ENCODE peak calls at places on chromosome 17, in four cellular contexts. K, R, P and E are unnamed samples.

GRCh38 chr17:13727441-13728171 is 125.9 kb upstream of the HS3ST3A1 start:
- DNase-seq in P (no peak), R (no peak), K (no peak), E (no peak)

GRCh38 chr17:46264456-46265198 is 30.3 kb upstream of the LRRC37A start:
- DNase-seq in P (no peak), R (peak), K (no peak), E (no peak)

GRCh38 chr17:74276051-74276476 is 2.0 kb downstream of the DNAI2 start:
- DNase-seq in R (no peak), K (no peak), P (no peak), E (no peak)

GRCh38 chr17:14332331-14332730 is 31.4 kb downstream of the HS3ST3B1 start:
- DNase-seq in K (no peak), R (no peak), P (no peak), E (no peak)

GRCh38 chr17:76597156-76598003 is 11.7 kb upstream of the ST6GALNAC2 start:
- DNase-seq in R (no peak), K (peak), P (peak), E (no peak)

GRCh38 chr17:30808785-30809286 is 15.7 kb downstream of the CRLF3 start:
- DNase-seq in R (peak), P (peak), K (no peak), E (no peak)

GRCh38 chr17:13759936-13760335 is 158.2 kb upstream of the HS3ST3A1 start:
- DNase-seq in R (no peak), K (no peak), P (no peak), E (no peak)

GRCh38 chr17:77692571-77693161 is 265.8 kb upstream of the TNRC6C start:
- DNase-seq in R (peak), P (no peak), K (peak), E (no peak)

GRCh38 chr17:48522990-48523389 is 7.8 kb downstream of the HOXB1 start:
- DNase-seq in P (no peak), R (no peak), K (no peak), E (no peak)

GRCh38 chr17:60151355-60151754 is 1.6 kb downstream of the CA4 start:
- DNase-seq in P (peak), R (peak), K (no peak), E (no peak)

GRCh38 chr17:17874478-17874877 is 37.7 kb upstream of the SREBF1 start:
- DNase-seq in K (no peak), P (no peak), R (no peak), E (no peak)

GRCh38 chr17:17387461-17388362 is 84.5 kb downstream of the NT5M start:
- DNase-seq in P (peak), R (no peak), K (peak), E (no peak)

GRCh38 chr17:2232244-2232638 is 71.3 kb downstream of the SMG6 start:
- DNase-seq in K (no peak), R (no peak), P (no peak), E (no peak)

GRCh38 chr17:74153821-74154430 is 49.6 kb upstream of the RPL38 start:
- DNase-seq in R (no peak), P (no peak), K (peak), E (no peak)

GRCh38 chr17:40825596-40825995 is 3.2 kb upstream of the KRT10 start:
- DNase-seq in P (no peak), R (no peak), K (no peak), E (no peak)

GRCh38 chr17:57849163-57849873 is 526 bp downstream of the MRPS23 start:
- DNase-seq in K (no peak), P (no peak), R (no peak), E (no peak)

GRCh38 chr17:76276069-76276431 is 10.9 kb downstream of the UBALD2 start:
- DNase-seq in K (no peak), P (no peak), R (no peak), E (peak)

GRCh38 chr17:73586921-73587680 is 57.1 kb downstream of the SDK2 start:
- DNase-seq in P (peak), R (no peak), K (no peak), E (no peak)

GRCh38 chr17:39281806-39282205 is 56.1 kb upstream of the STAC2 start:
- DNase-seq in P (no peak), R (no peak), K (no peak), E (no peak)

GRCh38 chr17:36008998-36009665 is 7.8 kb upstream of the CCL15 start:
- DNase-seq in K (no peak), P (peak), R (no peak), E (peak)

GRCh38 chr17:67157732-67158639 is 87.0 kb downstream of the HELZ start:
- DNase-seq in R (no peak), K (no peak), P (peak), E (no peak)

GRCh38 chr17:17860761-17861107 is 23.9 kb upstream of the SREBF1 start:
- DNase-seq in K (no peak), R (no peak), P (no peak), E (no peak)

GRCh38 chr17:29069526-29070041 is 26.6 kb downstream of the PIPOX start:
- DNase-seq in P (no peak), R (no peak), K (no peak), E (no peak)

GRCh38 chr17:58247511-58248363 is 9.4 kb downstream of the LPO start:
- DNase-seq in P (no peak), R (no peak), K (no peak), E (no peak)

GRCh38 chr17:47291242-47291873 is 32.4 kb upstream of the EFCAB13 start:
- DNase-seq in R (no peak), P (no peak), K (no peak), E (no peak)

GRCh38 chr17:7262192-7263070 is at the start of gene CLDN7:
- DNase-seq in K (peak), P (no peak), R (no peak), E (peak)
- H3K4me3 ChIP-seq in K (peak), P (peak), R (peak), E (peak)

GRCh38 chr17:10198509-10199249 is at the start of gene GAS7:
- DNase-seq in K (peak), R (peak), P (no peak), E (peak)

GRCh38 chr17:10197362-10197720 is 1.1 kb downstream of the GAS7 start:
- DNase-seq in R (no peak), P (no peak), K (peak), E (no peak)

GRCh38 chr17:10197721-10198508 is 491 bp downstream of the GAS7 start:
- DNase-seq in P (no peak), R (no peak), K (peak), E (no peak)

GRCh38 chr17:10196384-10196783 is 2.0 kb downstream of the GAS7 start:
- DNase-seq in R (no peak), K (no peak), P (no peak), E (no peak)

GRCh38 chr17:10196936-10197335 is 1.5 kb downstream of the GAS7 start:
- DNase-seq in K (no peak), R (no peak), P (no peak), E (no peak)
- H3K4me3 ChIP-seq in K (peak), R (no peak), P (no peak), E (peak)

DNA sequence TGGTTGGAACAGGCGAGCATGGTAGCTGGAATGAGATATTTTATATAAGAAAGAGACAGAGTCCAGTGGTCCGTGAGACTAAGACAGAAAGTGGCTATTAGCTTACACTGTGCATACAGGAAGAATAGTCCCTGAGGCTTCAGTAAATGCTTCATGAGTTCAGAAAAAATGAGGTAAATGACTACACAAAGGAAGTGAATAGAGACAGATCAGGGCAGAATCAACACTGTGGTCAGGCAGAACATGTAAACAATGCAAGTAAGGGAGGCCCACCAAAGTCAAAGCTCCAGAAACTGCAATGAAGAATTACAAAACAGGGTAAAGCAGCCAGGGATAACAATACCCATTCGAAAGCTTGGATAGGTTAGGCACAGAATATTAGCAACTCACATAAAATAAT is 4.8 kb downstream of the ABCA10 start:
- DNase-seq in P (peak), R (no peak), K (no peak), E (no peak)
- H3K4me3 ChIP-seq in P (no peak), R (no peak), K (no peak), E (no peak)

DNA sequence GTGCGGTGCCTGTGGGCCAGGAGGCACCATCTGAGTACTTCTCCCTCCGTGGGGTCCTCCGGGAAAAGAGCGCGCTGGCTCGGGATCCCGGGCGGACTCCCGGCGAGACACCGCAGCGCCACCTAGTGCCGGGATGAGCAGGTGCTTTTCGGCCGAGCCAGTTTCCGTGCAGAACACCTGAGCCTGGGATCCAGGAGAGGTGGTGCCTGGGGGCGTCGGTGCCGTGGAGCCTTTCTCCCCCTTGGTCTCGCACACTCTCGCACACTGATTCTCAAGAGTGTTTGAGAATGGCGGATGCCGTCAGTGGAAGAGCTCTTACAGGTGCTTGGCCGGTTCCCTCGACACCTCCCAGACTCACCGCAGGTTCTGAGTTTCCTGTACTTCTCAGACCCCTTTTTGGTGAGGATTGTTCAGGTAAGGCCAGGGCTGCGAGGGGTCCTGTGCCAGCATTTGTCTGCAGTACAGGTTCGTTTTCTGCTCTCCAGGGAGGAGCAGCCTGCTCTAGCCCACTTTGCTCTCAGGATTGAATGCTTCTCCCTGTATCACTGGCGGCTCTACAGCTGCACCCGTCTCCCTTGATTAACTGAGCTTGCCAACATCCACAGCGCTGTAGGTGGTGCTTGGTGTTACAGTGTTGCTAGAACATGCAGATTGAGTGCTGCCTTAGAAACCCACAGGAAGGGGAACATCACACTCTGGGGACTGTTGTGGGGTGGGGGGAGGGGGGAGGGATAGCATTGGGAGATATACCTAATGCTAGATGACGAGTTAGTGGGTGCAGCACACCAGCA is 23.4 kb downstream of the TBCD start:
- DNase-seq in K (peak), R (peak), P (peak), E (peak)
- H3K4me3 ChIP-seq in K (peak), R (no peak), P (no peak), E (peak)

GRCh38 chr17:79815836-79816371 is 19.0 kb upstream of the CBX8 start:
- DNase-seq in R (no peak), P (no peak), K (no peak), E (no peak)
- H3K4me3 ChIP-seq in R (no peak), P (no peak), K (no peak), E (no peak)

GRCh38 chr17:9646556-9646905 is 1.2 kb downstream of the USP43 start:
- DNase-seq in R (no peak), P (no peak), K (no peak), E (no peak)
- H3K4me3 ChIP-seq in R (no peak), P (no peak), K (peak), E (peak)

DNA sequence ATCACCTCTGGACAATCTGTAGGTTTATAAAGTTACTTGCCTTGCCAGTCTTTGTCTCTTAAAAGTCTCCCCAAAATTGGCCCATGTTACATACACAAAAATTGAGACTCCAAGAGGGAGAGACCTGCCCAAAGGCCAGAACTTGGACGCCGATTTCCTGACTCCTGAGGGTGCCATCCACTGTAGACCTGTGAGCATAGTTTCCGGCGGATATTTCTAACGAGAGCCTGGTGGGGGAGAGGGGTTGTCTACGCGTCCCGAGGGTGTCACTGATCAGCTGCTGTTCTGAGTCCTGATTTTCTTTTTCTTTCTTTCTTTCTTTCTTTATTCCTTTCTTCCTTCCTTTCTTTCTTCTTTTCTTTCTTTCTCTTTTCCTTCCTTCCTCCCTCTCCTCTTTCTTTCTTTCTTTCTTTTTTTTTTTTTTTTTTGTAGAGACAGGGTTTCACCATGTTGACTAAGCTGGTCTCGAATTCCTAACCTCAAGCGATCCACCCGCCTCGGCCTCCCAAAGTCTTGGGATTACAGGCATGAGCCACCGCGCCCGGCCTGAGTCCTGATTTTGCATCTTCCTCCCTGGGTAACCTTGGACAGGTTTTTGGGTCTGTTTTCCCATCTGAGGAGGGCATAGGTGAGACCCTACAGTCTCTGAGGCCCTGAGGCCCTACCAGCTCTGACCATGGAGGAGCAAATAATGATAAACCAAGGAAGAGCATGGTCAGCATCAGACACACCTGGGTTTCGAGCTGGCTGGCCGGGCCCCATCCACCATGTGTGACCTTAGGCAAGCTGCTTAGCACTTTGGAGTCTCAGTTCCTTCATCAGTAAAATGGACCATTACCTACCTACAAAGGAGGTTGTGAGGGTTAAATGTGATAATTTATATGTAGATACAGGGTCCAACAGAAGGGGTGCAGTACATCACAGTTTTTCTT is 959 bp upstream of the NCBP3 start:
- DNase-seq in R (no peak), K (no peak), P (no peak), E (no peak)
- H3K4me3 ChIP-seq in R (peak), K (no peak), P (peak), E (no peak)